ENCODE peak calls at places on chromosomes 12 and 14, in six cellular contexts. G, E, B, S, T and Y are unnamed samples.

GRCh38 chr12:14935031-14935430 is 3.3 kb downstream of the ERP27 start:
- DNase-seq in T (no peak), S (no peak), E (no peak), B (no peak), G (no peak), Y (no peak)

GRCh38 chr12:124994435-124994975 is 1.1 kb downstream of the BRI3BP start:
- DNase-seq in B (no peak), T (peak), G (no peak), E (peak), S (no peak), Y (no peak)

GRCh38 chr12:105659355-105660075 is 329.0 kb downstream of the C12orf75 start:
- DNase-seq in G (no peak), E (no peak), B (peak), T (peak), S (no peak), Y (no peak)

GRCh38 chr14:34098045-34098984 is 147.4 kb upstream of the EGLN3 start:
- DNase-seq in B (no peak), G (peak), S (no peak), E (peak), T (peak), Y (peak)

GRCh38 chr12:67151891-67152290 is 117.3 kb upstream of the CAND1 start:
- DNase-seq in B (no peak), S (no peak), E (no peak), G (no peak), T (no peak), Y (no peak)

GRCh38 chr12:131810672-131811071 is 17.5 kb upstream of the MMP17 start:
- DNase-seq in G (no peak), E (no peak), S (no peak), T (no peak), B (no peak), Y (no peak)

GRCh38 chr12:111238075-111238734 is 130.7 kb downstream of the PHETA1 start:
- DNase-seq in E (no peak), B (no peak), G (no peak), S (no peak), T (no peak), Y (no peak)

GRCh38 chr12:94874986-94875312 is 128.5 kb downstream of the NDUFA12 start:
- DNase-seq in T (no peak), G (no peak), B (no peak), S (no peak), E (no peak), Y (no peak)

GRCh38 chr12:57888407-57889157 is 42.1 kb upstream of the CTDSP2 start:
- DNase-seq in B (no peak), T (peak), G (no peak), E (peak), S (peak), Y (no peak)

GRCh38 chr14:23385840-23386657 is 9.2 kb downstream of the CMTM5 start:
- DNase-seq in S (no peak), E (no peak), G (no peak), T (no peak), B (no peak), Y (no peak)

GRCh38 chr12:104498211-104498801 is 41.6 kb downstream of the CHST11 start:
- DNase-seq in G (no peak), T (no peak), E (no peak), S (no peak), B (no peak), Y (no peak)

GRCh38 chr14:86296173-86296572 is 766.2 kb downstream of the FLRT2 start:
- DNase-seq in S (no peak), T (no peak), G (no peak), E (no peak), B (peak), Y (no peak)

GRCh38 chr14:86462193-86462592 is 932.2 kb downstream of the FLRT2 start:
- DNase-seq in E (no peak), B (no peak), G (no peak), T (no peak), S (peak), Y (no peak)

GRCh38 chr12:94082690-94083089 is 65.7 kb upstream of the PLXNC1 start:
- DNase-seq in E (no peak), S (no peak), B (no peak), T (no peak), G (no peak), Y (no peak)

GRCh38 chr12:32033411-32033810 is 73.2 kb upstream of the BICD1 start:
- DNase-seq in T (no peak), G (no peak), B (no peak), S (no peak), E (no peak), Y (no peak)

GRCh38 chr14:105087308-105087962 is 22.2 kb upstream of the GPR132 start:
- DNase-seq in E (peak), G (peak), T (peak), S (no peak), B (no peak), Y (peak)

GRCh38 chr12:91180577-91180976 is 2.0 kb downstream of the DCN start:
- DNase-seq in G (no peak), S (peak), B (no peak), T (no peak), E (no peak), Y (no peak)

GRCh38 chr14:65297744-65298143 is 114.8 kb upstream of the FUT8 start:
- DNase-seq in S (no peak), E (peak), B (no peak), G (no peak), T (no peak), Y (no peak)

GRCh38 chr12:99386907-99387306 is 260.6 kb upstream of the GARIN6 start:
- DNase-seq in G (peak), T (no peak), S (peak), E (no peak), B (peak), Y (peak)

GRCh38 chr12:132006056-132006680 is 56.4 kb downstream of the EP400 start:
- DNase-seq in S (no peak), G (no peak), E (no peak), B (no peak), T (no peak), Y (no peak)

GRCh38 chr12:126719886-126720666 is 1546.9 kb upstream of the TMEM132C start:
- DNase-seq in B (no peak), T (no peak), E (no peak), S (no peak), G (no peak), Y (no peak)

GRCh38 chr12:54416908-54417603 is 2.0 kb downstream of the ITGA5 start:
- DNase-seq in G (no peak), B (no peak), S (no peak), E (no peak), T (no peak), Y (no peak)

GRCh38 chr14:79432640-79433039 is 778.7 kb downstream of the DIO2 start:
- DNase-seq in G (no peak), E (no peak), T (no peak), B (no peak), S (no peak), Y (no peak)

GRCh38 chr14:60514378-60515243 is 5.7 kb downstream of the SIX6 start:
- DNase-seq in G (peak), B (no peak), T (no peak), E (no peak), S (no peak), Y (peak)

GRCh38 chr12:64781374-64782029 is 22.3 kb upstream of the GNS start:
- DNase-seq in G (no peak), S (peak), E (peak), T (no peak), B (no peak), Y (peak)

GRCh38 chr12:64782181-64782580 is 23.0 kb upstream of the GNS start:
- DNase-seq in B (no peak), G (no peak), S (no peak), T (no peak), E (no peak), Y (no peak)

GRCh38 chr12:64780220-64780530 is 21.0 kb upstream of the GNS start:
- DNase-seq in S (no peak), T (no peak), G (no peak), B (no peak), E (no peak), Y (no peak)

GRCh38 chr12:64779349-64779974 is 20.3 kb upstream of the GNS start:
- DNase-seq in S (no peak), B (no peak), G (no peak), T (no peak), E (no peak), Y (no peak)

DNA sequence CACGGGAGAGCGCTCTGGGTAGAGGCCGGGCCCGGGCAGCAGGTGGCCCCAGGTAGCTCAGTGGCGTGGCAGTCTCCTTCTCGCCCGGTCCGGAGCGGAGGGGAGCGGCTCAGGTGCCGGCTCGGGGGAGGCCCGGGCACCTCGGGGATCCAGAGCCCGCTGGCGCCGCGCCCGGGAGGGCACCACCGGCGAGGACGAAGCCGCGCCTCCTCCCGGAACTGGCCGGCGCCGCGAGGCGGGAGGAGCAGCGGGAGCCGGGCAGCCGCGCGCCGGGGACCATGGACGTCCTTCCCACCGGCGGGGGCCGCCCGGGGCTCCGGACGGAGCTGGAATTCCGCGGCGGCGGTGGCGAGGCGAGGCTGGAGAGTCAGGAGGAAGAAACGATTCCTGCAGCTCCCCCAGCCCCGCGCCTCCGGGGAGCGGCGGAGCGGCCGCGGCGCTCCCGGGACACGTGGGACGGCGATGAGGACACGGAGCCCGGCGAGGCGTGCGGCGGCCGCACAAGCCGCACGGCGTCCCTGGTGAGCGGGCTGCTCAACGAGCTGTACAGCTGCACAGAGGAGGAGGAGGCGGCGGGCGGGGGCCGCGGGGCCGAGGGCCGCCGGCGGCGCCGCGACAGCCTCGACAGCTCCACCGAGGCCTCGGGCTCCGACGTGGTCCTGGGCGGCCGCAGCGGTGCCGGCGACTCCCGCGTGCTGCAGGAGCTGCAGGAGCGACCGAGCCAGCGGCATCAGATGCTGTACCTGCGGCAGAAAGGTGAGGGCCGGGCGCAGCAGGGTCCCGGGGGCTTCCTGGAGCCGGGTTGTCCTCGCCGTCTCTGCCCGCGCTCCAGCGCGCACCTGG is 21.5 kb upstream of the GNS start:
- DNase-seq in B (no peak), S (peak), E (peak), G (peak), T (peak), Y (peak)
- TF ChIP-seq CTCF in B (peak), S (peak), E (no peak), G (no peak), T (no peak), Y (peak)

GRCh38 chr12:7058163-7058845 is 2.2 kb upstream of the C1S start:
- DNase-seq in T (no peak), G (no peak), E (no peak), B (no peak), S (no peak), Y (no peak)
- TF ChIP-seq CTCF in T (no peak), G (no peak), E (no peak), B (no peak), S (no peak), Y (no peak)

DNA sequence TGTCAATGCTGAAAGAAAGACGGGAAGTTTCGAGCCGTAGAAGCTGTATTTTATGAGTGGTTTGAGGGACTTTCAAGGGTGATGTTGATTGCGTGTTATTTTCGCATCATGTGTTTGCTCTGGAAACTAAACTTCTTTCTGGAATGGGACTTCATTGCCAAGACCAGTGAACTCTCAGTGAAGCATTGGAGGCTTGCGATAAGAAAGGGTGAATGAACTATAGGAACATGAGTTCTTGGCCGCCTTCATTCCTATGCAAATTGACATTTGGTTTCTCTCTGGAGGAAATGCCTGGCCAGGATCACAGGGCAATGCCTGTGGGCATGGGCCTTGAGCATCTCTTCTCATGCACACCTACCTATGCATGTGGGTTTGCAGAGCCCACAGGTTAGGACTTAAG is 372.7 kb downstream of the GLT1D1 start:
- DNase-seq in B (no peak), G (no peak), T (no peak), S (no peak), E (no peak), Y (no peak)
- TF ChIP-seq CTCF in B (no peak), G (no peak), T (no peak), S (no peak), E (no peak), Y (no peak)

DNA sequence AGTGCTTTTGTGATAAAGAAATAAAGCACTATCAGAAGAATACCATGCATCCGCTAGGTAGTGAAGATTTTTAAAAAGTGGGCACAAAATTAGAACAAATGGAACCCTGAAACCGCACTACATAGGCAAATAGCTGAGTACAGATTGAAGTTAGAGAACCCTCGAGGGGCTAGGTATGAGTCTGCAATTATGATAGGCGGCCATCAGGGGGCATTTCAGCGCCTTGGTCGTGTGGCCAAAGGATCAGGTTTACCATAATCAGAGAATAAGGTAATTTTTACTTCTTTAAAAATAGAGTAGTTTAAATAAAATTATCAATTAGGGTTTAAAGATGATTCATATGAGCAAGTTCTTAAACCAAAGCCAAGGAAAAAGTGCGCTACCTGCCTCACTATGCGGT is 129.8 kb downstream of the TMX1 start:
- DNase-seq in G (peak), S (peak), E (no peak), B (no peak), T (no peak), Y (peak)
- TF ChIP-seq CTCF in G (peak), S (peak), E (no peak), B (no peak), T (peak), Y (peak)

DNA sequence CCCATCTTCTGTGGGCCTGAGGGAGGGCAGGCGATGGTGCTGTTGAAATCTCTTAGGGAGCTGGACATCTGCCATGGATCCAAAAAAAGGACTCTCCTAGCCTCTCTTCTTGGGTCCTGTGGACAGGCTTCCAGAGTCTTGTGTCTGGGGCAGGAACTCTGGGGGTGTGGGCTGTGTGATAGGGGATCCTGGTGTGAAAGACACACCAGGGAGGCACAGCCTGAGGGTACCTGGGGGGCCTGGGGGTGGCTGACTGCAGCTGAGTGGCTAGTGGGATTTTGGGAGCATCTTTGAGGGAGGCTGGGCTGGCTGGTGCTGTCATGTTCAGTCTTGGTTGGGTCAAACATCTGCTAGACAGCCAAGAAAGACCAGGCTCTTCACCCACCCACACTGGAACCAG is 1.8 kb upstream of the KRT83 start:
- DNase-seq in G (no peak), S (no peak), B (no peak), E (no peak), T (no peak), Y (no peak)
- TF ChIP-seq CTCF in G (no peak), S (no peak), B (no peak), E (no peak), T (no peak), Y (no peak)

DNA sequence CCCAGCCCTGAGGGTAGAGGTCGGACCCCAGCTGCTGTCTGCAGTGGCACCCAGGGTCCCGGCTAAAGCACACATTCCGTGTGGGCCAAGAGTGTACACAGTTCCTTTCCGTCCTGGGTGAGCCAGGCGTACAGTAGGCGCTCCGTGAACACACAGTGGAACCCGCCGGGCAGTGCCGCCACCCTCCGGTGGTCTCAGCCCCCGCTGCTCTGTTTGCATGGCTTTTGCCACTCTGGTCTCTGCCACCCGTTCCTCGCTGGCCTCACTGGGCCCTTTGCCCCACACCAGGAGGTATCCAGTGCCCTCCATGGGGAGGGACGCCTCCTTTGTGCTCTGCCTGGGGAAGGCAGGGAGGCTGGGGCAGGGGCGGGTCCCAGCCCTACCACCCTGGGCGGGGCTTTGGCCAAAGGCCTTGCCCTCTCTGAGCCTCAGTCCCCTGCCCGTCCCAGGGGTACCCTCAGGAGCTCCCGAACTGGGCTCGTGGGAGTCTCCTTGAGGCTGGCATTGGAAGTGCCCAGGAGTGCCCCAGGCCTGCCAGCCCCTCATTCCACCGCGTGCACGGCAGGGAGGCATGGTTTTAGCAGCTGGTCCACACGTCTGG is 13.0 kb downstream of the TRMT61A start:
- DNase-seq in T (no peak), G (no peak), E (no peak), S (no peak), B (no peak), Y (no peak)
- TF ChIP-seq CTCF in T (no peak), G (no peak), E (no peak), S (no peak), B (no peak), Y (no peak)

GRCh38 chr14:93999573-93999972 is 2.5 kb downstream of the CCDC197 start:
- DNase-seq in E (no peak), B (no peak), S (no peak), T (no peak), G (no peak), Y (no peak)
- TF ChIP-seq CTCF in E (no peak), B (no peak), S (no peak), T (no peak), G (no peak), Y (no peak)

GRCh38 chr14:106875503-106875902 is 1349.1 kb downstream of the TMEM121 start:
- DNase-seq in B (no peak), S (peak), G (peak), T (no peak), E (peak), Y (no peak)
- TF ChIP-seq CTCF in B (peak), S (peak), G (peak), T (peak), E (no peak), Y (peak)